ENCODE peak calls at places on chromosomes 4 and X, in ten cellular contexts. X is MM.1S; D is activated CD4-positive, alpha-beta T cell treated with anti-CD3 and anti-CD28 coated beads for 24 hours; S is omental fat pad; E is activated T-cell treated with anti-CD3 and anti-CD28 coated beads, Interleukin-2, amount 50 U/mL, for 72 hours; B is COR-L47; I is putamen; G is Ammon's horn; A is GM20000; O is activated naive CD4-positive, alpha-beta T cell treated with anti-CD3 and anti-CD28 coated beads, Interleukin-2, amount 50 U/mL, for 16 hours. Q is an unnamed sample.

GRCh38 chr4:167221074-167221473 is 13.2 kb downstream of the SPOCK3 start:
- DNase-seq in X (no peak), D (no peak), S (no peak), E (no peak), B (no peak), I (no peak), G (no peak), A (no peak), O (no peak), Q (no peak)

GRCh38 chr4:137949746-137950145 is 292.4 kb downstream of the SLC7A11 start:
- DNase-seq in X (no peak), D (no peak), S (no peak), E (no peak), B (no peak), I (no peak), G (no peak), A (no peak), O (no peak), Q (no peak)

GRCh38 chrX:17846045-17846444 is 15.1 kb downstream of the RAI2 start:
- DNase-seq in X (no peak), D (no peak), S (no peak), E (no peak), B (no peak), I (no peak), G (no peak), A (no peak), O (no peak), Q (no peak)

GRCh38 chr4:73732759-73733431 is 7.5 kb upstream of the CXCL8 start:
- DNase-seq in X (no peak), D (no peak), S (no peak), E (no peak), B (no peak), I (no peak), G (no peak), A (no peak), O (no peak), Q (no peak)

GRCh38 chr4:673349-674091 is 556 bp downstream of the ATP5ME start:
- DNase-seq in X (no peak), D (no peak), S (no peak), E (no peak), B (no peak), I (no peak), G (no peak), A (no peak), O (no peak), Q (no peak)

GRCh38 chr4:183223046-183223445 is 97.0 kb downstream of the CLDN22 start:
- DNase-seq in X (no peak), D (no peak), S (no peak), E (no peak), B (no peak), I (no peak), G (no peak), A (no peak), O (no peak), Q (no peak)

GRCh38 chr4:76781698-76782595 is 116.0 kb downstream of the SOWAHB start:
- DNase-seq in X (peak; percentile 82), D (no peak), S (no peak), E (no peak), B (no peak), I (no peak), G (no peak), A (peak; percentile 47), O (no peak), Q (no peak)

GRCh38 chrX:31572396-31572795 is 500.6 kb upstream of the FTHL17 start:
- DNase-seq in X (no peak), D (no peak), S (no peak), E (no peak), B (no peak), I (no peak), G (no peak), A (no peak), O (no peak), Q (no peak)

GRCh38 chrX:86917959-86918358 is 599.6 kb upstream of the KLHL4 start:
- DNase-seq in X (peak; percentile 39), D (no peak), S (no peak), E (no peak), B (no peak), I (no peak), G (no peak), A (no peak), O (no peak), Q (no peak)

Q was measured in WTC11.